ENCODE peak calls at places on chromosomes 4 and X, in four cellular contexts. One of them, this sample, is unnamed.

GRCh38 chrX:70452143-70452733 is 7.6 kb downstream of the DLG3 start:
- DNase-seq in fibroblast of lung: peak; percentile 35
- DNase-seq in AG09309: no peak
- DNase-seq in A549: peak; percentile 37
- DNase-seq in this sample: no peak

GRCh38 chrX:107565916-107566602 is 62.3 kb upstream of the PRPS1 start:
- DNase-seq in fibroblast of lung: no peak
- DNase-seq in AG09309: no peak
- DNase-seq in A549: peak; percentile 30
- DNase-seq in this sample: no peak

GRCh38 chrX:13741695-13742094 is 7.1 kb downstream of the OFD1 start:
- DNase-seq in fibroblast of lung: no peak
- DNase-seq in AG09309: no peak
- DNase-seq in A549: no peak
- DNase-seq in this sample: no peak

GRCh38 chrX:41259516-41259915 is 74.4 kb upstream of the DDX3X start:
- DNase-seq in fibroblast of lung: no peak
- DNase-seq in AG09309: no peak
- DNase-seq in A549: no peak
- DNase-seq in this sample: no peak

GRCh38 chr4:100420571-100420970 is 97.3 kb downstream of the EMCN start:
- DNase-seq in fibroblast of lung: no peak
- DNase-seq in AG09309: no peak
- DNase-seq in A549: no peak
- DNase-seq in this sample: no peak

GRCh38 chrX:135931644-135932487 is 38.4 kb downstream of the SAGE1 start:
- DNase-seq in fibroblast of lung: peak; percentile 25
- DNase-seq in AG09309: peak; percentile 10
- DNase-seq in A549: peak; percentile 42
- DNase-seq in this sample: peak; percentile 3

GRCh38 chr4:148052448-148052847 is 320.6 kb downstream of the ARHGAP10 start:
- DNase-seq in fibroblast of lung: peak; percentile 31
- DNase-seq in AG09309: no peak
- DNase-seq in A549: no peak
- DNase-seq in this sample: no peak

GRCh38 chrX:119682019-119682989 is 10.7 kb downstream of the SEPTIN6 start:
- DNase-seq in fibroblast of lung: no peak
- DNase-seq in AG09309: no peak
- DNase-seq in A549: no peak
- DNase-seq in this sample: no peak

GRCh38 chr4:101337688-101338087 is 9.6 kb downstream of the PPP3CA start:
- DNase-seq in fibroblast of lung: peak; percentile 48
- DNase-seq in AG09309: no peak
- DNase-seq in A549: no peak
- DNase-seq in this sample: no peak

GRCh38 chr4:121977251-121978168 is 25.6 kb upstream of the TRPC3 start:
- DNase-seq in fibroblast of lung: peak; percentile 27
- DNase-seq in AG09309: peak; percentile 27
- DNase-seq in A549: peak; percentile 0
- DNase-seq in this sample: peak; percentile 57

GRCh38 chr4:180799798-180800197 is 1443.4 kb upstream of the TENM3 start:
- DNase-seq in fibroblast of lung: peak; percentile 23
- DNase-seq in AG09309: no peak
- DNase-seq in A549: no peak
- DNase-seq in this sample: no peak

GRCh38 chr4:173535932-173536331 is 5.9 kb upstream of the HAND2 start:
- DNase-seq in fibroblast of lung: no peak
- DNase-seq in AG09309: no peak
- DNase-seq in A549: no peak
- DNase-seq in this sample: no peak

GRCh38 chr4:48223633-48224295 is 45.9 kb downstream of the TEC start:
- DNase-seq in fibroblast of lung: no peak
- DNase-seq in AG09309: no peak
- DNase-seq in A549: peak; percentile 2
- DNase-seq in this sample: no peak

GRCh38 chr4:61200991-61201526 is 933 bp downstream of the ADGRL3 start:
- DNase-seq in fibroblast of lung: peak; percentile 49
- DNase-seq in AG09309: no peak
- DNase-seq in A549: no peak
- DNase-seq in this sample: no peak

GRCh38 chrX:129750971-129751370 is 12.2 kb downstream of the XPNPEP2 start:
- DNase-seq in fibroblast of lung: peak; percentile 34
- DNase-seq in AG09309: no peak
- DNase-seq in A549: no peak
- DNase-seq in this sample: no peak

GRCh38 chr4:30860983-30861382 is 140.8 kb downstream of the PCDH7 start:
- DNase-seq in fibroblast of lung: no peak
- DNase-seq in AG09309: no peak
- DNase-seq in A549: no peak
- DNase-seq in this sample: no peak

GRCh38 chr4:110609044-110609750 is 13.7 kb downstream of the PITX2 start:
- DNase-seq in fibroblast of lung: no peak
- DNase-seq in AG09309: no peak
- DNase-seq in A549: no peak
- DNase-seq in this sample: no peak

DNA sequence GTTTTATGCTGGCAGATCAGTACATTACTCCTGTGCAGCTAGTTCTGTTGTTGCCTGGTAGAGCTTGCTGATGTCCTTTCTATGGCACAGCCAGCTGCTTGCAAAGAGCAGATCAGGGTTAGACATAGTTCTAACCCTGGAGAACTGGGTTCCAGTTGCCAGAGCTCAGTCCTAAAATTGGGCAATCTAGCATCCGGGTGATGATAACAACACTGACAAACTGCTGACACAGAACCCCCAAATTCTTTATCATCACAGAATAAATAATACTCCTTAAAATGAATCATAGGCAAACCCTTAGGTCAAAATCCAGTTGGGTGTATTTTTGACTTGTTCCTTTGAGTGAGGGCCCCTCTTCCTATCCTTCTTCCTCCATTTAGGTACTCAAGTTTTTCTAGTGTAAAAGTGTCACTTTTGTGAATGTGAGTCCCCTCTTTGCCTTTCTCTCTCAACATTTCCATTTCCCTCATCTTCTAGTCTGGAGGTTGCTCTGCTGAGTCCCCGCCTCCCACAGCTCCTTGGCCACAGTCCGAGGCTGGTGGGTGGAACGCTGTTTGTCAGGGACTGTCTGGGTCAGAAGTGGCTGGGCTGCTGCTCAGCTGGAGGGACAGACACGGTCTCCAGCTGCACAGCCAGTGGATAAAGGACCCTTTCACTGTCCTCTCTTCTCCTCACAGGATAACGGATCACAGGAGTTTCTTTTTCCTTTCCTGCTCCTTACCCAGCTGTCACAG is 93.6 kb upstream of the RASGEF1B start:
- DNase-seq in fibroblast of lung: peak; percentile 37
- DNase-seq in AG09309: no peak
- DNase-seq in A549: no peak
- DNase-seq in this sample: no peak
- H3K4me3 ChIP-seq in fibroblast of lung: peak overlapping the region; percentile 38
- H3K4me3 ChIP-seq in AG09309: no peak overlapping the region
- H3K4me3 ChIP-seq in A549: no peak overlapping the region
- H3K4me3 ChIP-seq in this sample: peak overlapping the region; percentile 30

DNA sequence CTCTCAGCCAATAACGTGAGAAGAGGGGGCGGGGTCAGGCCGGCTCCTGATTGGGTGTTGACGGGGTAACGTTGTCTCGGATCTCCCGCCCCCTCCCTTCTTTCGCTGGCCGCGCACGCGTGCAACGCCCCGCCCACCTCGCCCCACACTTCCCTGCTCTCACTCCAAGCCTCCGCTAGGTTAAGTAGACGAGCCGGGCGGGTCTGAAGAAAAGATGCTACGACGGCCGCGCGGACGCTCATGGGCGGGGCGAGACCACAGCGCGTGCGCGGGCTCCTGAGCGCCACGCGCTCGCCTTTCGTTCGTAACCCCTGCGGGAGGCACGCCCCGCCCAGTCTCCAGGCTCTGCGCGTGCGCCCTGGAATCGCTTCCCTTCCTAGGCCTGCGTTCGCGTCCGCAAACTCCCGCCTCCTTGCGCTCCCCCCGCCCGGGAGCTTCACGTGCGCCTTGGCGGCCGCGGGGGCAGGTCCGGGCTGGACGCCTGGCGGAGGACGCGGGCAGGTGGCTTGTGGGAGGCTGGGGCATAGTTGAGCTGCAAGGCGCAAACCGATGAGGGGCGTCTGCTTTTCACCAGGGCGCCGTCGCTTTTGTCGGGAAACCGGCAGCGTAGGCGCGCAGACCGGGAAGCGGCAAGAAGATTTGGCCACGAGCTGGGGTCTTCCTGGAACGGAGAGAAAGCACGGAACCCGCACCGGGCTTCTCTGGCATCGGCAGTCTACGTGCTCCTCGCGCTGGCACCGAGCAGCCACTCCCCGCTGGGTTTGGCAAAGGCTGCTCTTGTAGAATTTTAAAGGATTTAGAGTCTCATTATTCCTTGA is 467 bp upstream of the PGRMC2 start:
- DNase-seq in fibroblast of lung: peak; percentile 99
- DNase-seq in AG09309: peak; percentile 97
- DNase-seq in A549: peak; percentile 98
- DNase-seq in this sample: peak; percentile 96
- TF ChIP-seq CTCF in fibroblast of lung: no peak
- TF ChIP-seq CTCF in AG09309: no peak
- TF ChIP-seq CTCF in A549: no peak
- TF ChIP-seq CTCF in this sample: peak; percentile 4

GRCh38 chr4:41160856-41161255 is 53.5 kb downstream of the APBB2 start:
- DNase-seq in fibroblast of lung: peak; percentile 34
- DNase-seq in AG09309: no peak
- DNase-seq in A549: no peak
- DNase-seq in this sample: no peak
- H3K4me3 ChIP-seq in fibroblast of lung: no peak overlapping the region
- H3K4me3 ChIP-seq in AG09309: no peak overlapping the region
- H3K4me3 ChIP-seq in A549: no peak overlapping the region
- H3K4me3 ChIP-seq in this sample: no peak overlapping the region

DNA sequence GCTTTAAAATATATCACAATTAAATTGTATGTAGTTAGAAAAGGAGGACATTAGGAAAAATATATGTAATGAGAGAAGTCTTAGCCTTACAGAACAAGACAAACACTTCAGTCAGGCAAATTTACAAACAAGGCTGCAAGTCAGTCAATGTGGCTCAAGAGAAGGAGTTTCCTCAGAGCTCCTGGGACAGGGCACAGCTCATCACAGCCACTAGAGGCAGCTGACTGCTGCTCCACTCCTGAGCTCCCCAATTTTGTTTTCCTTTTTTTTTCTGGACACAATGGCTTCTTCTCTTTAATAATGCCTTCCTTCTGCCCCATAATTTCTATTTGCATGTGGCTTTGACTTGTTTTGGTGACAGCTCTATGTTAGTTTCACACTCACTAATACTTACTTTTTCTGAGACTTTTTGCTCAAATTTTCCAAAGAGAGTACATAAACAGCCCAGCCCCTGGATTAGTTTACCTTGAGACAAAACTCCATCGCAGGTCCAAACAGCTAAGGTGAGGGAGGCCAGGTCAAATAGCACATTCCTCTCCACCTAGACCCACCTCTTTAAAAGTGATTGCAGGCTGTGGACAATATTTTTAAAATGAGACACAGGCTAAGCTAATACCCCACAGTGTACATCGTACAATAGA is 850.4 kb upstream of the FRG1 start:
- DNase-seq in fibroblast of lung: peak; percentile 36
- DNase-seq in AG09309: no peak
- DNase-seq in A549: peak; percentile 30
- DNase-seq in this sample: no peak
- TF ChIP-seq CTCF in fibroblast of lung: peak; percentile 74
- TF ChIP-seq CTCF in AG09309: peak; percentile 70
- TF ChIP-seq CTCF in A549: peak; percentile 34
- TF ChIP-seq CTCF in this sample: no peak

GRCh38 chr4:15677507-15677988 is 4.1 kb upstream of the FAM200B start:
- DNase-seq in fibroblast of lung: peak; percentile 47
- DNase-seq in AG09309: no peak
- DNase-seq in A549: peak; percentile 89
- DNase-seq in this sample: no peak
- H3K4me3 ChIP-seq in fibroblast of lung: no peak overlapping the region
- H3K4me3 ChIP-seq in AG09309: no peak overlapping the region
- H3K4me3 ChIP-seq in A549: peak overlapping the region; percentile 69
- H3K4me3 ChIP-seq in this sample: no peak overlapping the region

DNA sequence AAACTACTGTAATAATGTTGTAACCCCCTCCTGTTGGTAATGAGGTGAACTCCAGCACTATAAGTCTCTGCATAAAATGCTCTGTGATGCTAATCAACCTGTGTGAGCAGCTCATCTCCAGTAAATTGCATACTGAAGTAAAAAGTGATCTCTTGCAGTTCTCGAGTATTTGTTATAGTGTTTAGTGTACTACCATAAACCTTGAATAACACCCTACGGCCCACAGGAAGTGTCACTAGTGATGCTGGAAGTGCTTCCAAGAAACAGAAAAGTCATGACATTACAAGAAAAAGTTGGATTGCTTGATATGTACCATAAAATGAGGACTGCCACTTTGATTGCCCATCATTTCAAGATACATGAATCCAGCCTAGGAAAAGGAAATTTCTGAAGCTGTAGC is 39.0 kb downstream of the IL15 start:
- DNase-seq in fibroblast of lung: no peak
- DNase-seq in AG09309: no peak
- DNase-seq in A549: no peak
- DNase-seq in this sample: no peak
- TF ChIP-seq CTCF in fibroblast of lung: no peak
- TF ChIP-seq CTCF in AG09309: no peak
- TF ChIP-seq CTCF in A549: no peak
- TF ChIP-seq CTCF in this sample: no peak

GRCh38 chr4:128863314-128864075 is 54.0 kb downstream of the JADE1 start:
- DNase-seq in fibroblast of lung: peak; percentile 83
- DNase-seq in AG09309: no peak
- DNase-seq in A549: peak; percentile 81
- DNase-seq in this sample: peak; percentile 25

GRCh38 chr4:128859887-128860774 is 50.6 kb downstream of the JADE1 start:
- DNase-seq in fibroblast of lung: peak; percentile 92
- DNase-seq in AG09309: peak; percentile 39
- DNase-seq in A549: no peak
- DNase-seq in this sample: no peak

GRCh38 chr4:128862608-128863313 is 53.3 kb downstream of the JADE1 start:
- DNase-seq in fibroblast of lung: no peak
- DNase-seq in AG09309: no peak
- DNase-seq in A549: peak; percentile 16
- DNase-seq in this sample: peak; percentile 49

GRCh38 chr4:128858875-128859696 is 49.6 kb downstream of the JADE1 start:
- DNase-seq in fibroblast of lung: peak; percentile 75
- DNase-seq in AG09309: peak; percentile 52
- DNase-seq in A549: peak; percentile 11
- DNase-seq in this sample: no peak

DNA sequence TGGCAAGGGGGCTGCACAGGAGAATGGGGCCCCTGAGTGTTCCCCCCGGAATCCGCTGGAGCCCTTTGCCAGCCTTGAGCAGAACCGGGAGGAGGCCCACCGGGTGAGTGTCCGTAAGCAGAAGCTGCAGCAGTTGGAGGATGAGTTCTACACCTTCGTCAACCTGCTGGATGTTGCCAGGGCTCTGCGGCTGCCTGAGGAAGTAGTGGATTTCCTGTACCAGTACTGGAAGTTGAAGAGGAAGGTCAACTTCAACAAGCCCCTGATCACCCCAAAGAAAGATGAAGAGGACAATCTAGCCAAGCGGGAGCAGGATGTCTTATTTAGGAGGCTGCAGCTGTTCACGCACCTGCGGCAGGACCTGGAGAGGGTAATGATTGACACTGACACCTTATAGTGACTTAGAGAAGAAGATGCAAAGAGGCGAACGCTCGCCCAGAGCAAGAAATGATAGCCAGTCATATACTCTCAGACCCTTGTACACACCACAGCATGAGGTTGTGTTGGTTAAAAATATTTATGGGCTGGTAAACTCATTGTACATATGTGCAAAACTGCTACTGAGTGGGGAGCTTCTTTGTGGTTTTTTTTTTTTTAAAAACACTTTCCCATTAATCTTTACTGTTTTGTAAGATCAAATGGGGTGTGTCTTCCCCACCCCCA is 52.5 kb downstream of the JADE1 start:
- DNase-seq in fibroblast of lung: no peak
- DNase-seq in AG09309: no peak
- DNase-seq in A549: no peak
- DNase-seq in this sample: no peak
- H3K4me3 ChIP-seq in fibroblast of lung: no peak overlapping the region
- H3K4me3 ChIP-seq in AG09309: no peak overlapping the region
- H3K4me3 ChIP-seq in A549: no peak overlapping the region
- H3K4me3 ChIP-seq in this sample: no peak overlapping the region

This sample was measured in GM12864.